ENCODE peak calls at places on chromosome 15, in eight cellular contexts. D is NCI-H2171 treated with DMSO at 0.1 percent for 48 hours; X is HEK293T; T is stimulated activated CD8-positive, alpha-beta memory T cell treated with anti-CD3 and anti-CD28 coated beads, Interleukin-7, amount 100 ng/mL, for 1 hour; V is endothelial cell; E is activated B cell treated with CpG ODN at 0.5 μM for 24 hours; J is AG08395; O is ACHN. K is an unnamed sample.

GRCh38 chr15:38683382-38684242 is 119.0 kb upstream of the RASGRP1 start:
- DNase-seq in D (peak), X (peak), T (peak), V (peak), E (peak), J (peak), O (peak), K (peak)

GRCh38 chr15:50358805-50359204 is 3.8 kb upstream of the GABPB1 start:
- DNase-seq in D (peak), X (peak), T (no peak), V (peak), E (no peak), J (peak), O (peak), K (peak)

GRCh38 chr15:88938802-88939485 is 25.8 kb upstream of the MFGE8 start:
- DNase-seq in D (no peak), X (no peak), T (no peak), V (no peak), E (no peak), J (no peak), O (no peak), K (no peak)

GRCh38 chr15:72058590-72058989 is 59.4 kb downstream of the MYO9A start:
- DNase-seq in D (no peak), X (no peak), T (no peak), V (no peak), E (no peak), J (peak), O (no peak), K (no peak)

GRCh38 chr15:77414781-77415442 is 5.0 kb downstream of the PEAK1 start:
- DNase-seq in D (no peak), X (no peak), T (no peak), V (no peak), E (no peak), J (no peak), O (no peak), K (no peak)

GRCh38 chr15:41557673-41558399 is 1.2 kb upstream of the TYRO3 start:
- DNase-seq in D (peak), X (peak), T (peak), V (peak), E (peak), J (peak), O (peak), K (peak)

GRCh38 chr15:41512512-41513281 is 930 bp downstream of the LTK start:
- DNase-seq in D (peak), X (no peak), T (no peak), V (peak), E (peak), J (peak), O (no peak), K (no peak)

GRCh38 chr15:71743861-71744382 is 66.4 kb upstream of the NR2E3 start:
- DNase-seq in D (peak), X (peak), T (peak), V (peak), E (no peak), J (peak), O (peak), K (peak)

GRCh38 chr15:47194718-47195117 is 522.6 kb upstream of the SEMA6D start:
- DNase-seq in D (peak), X (peak), T (no peak), V (no peak), E (no peak), J (peak), O (peak), K (peak)

GRCh38 chr15:81056276-81056675 is 55.6 kb downstream of the TLNRD1 start:
- DNase-seq in D (no peak), X (no peak), T (no peak), V (no peak), E (no peak), J (no peak), O (no peak), K (no peak)

GRCh38 chr15:80669599-80670273 is 25.4 kb upstream of the ABHD17C start:
- DNase-seq in D (no peak), X (no peak), T (no peak), V (no peak), E (no peak), J (peak), O (no peak), K (no peak)

GRCh38 chr15:27993996-27994775 is 104.9 kb downstream of the OCA2 start:
- DNase-seq in D (peak), X (no peak), T (no peak), V (no peak), E (no peak), J (no peak), O (no peak), K (no peak)

GRCh38 chr15:40062816-40063562 is 24.0 kb upstream of the SRP14 start:
- DNase-seq in D (no peak), X (no peak), T (no peak), V (no peak), E (no peak), J (no peak), O (no peak), K (no peak)

GRCh38 chr15:96053039-96054021 is 277.2 kb upstream of the NR2F2 start:
- DNase-seq in D (peak), X (peak), T (no peak), V (peak), E (no peak), J (no peak), O (no peak), K (no peak)

GRCh38 chr15:73946795-73947370 is 20.6 kb downstream of the LOXL1 start:
- DNase-seq in D (no peak), X (no peak), T (no peak), V (no peak), E (no peak), J (no peak), O (no peak), K (no peak)

GRCh38 chr15:61195116-61196002 is 33.7 kb downstream of the RORA start:
- DNase-seq in D (peak), X (peak), T (no peak), V (peak), E (no peak), J (peak), O (peak), K (peak)

GRCh38 chr15:53000412-53000811 is 210.3 kb upstream of the ONECUT1 start:
- DNase-seq in D (no peak), X (no peak), T (no peak), V (no peak), E (no peak), J (no peak), O (no peak), K (no peak)

GRCh38 chr15:63157891-63158431 is 684 bp upstream of the RPS27L start:
- DNase-seq in D (peak), X (peak), T (no peak), V (peak), E (no peak), J (peak), O (peak), K (peak)

GRCh38 chr15:89998141-89998661 is 2.9 kb upstream of the ZNF710 start:
- DNase-seq in D (peak), X (no peak), T (no peak), V (no peak), E (no peak), J (peak), O (peak), K (no peak)

GRCh38 chr15:93017521-93017920 is 71.5 kb downstream of the RGMA start:
- DNase-seq in D (no peak), X (no peak), T (no peak), V (no peak), E (no peak), J (no peak), O (no peak), K (no peak)

GRCh38 chr15:47384316-47384715 is 333.0 kb upstream of the SEMA6D start:
- DNase-seq in D (peak), X (no peak), T (no peak), V (peak), E (no peak), J (peak), O (peak), K (peak)

GRCh38 chr15:77039817-77040216 is 31.1 kb downstream of the TSPAN3 start:
- DNase-seq in D (no peak), X (no peak), T (no peak), V (no peak), E (no peak), J (no peak), O (no peak), K (no peak)

GRCh38 chr15:55917881-55918296 is 75.5 kb downstream of the NEDD4 start:
- DNase-seq in D (peak), X (peak), T (no peak), V (no peak), E (no peak), J (peak), O (peak), K (peak)

GRCh38 chr15:59345326-59345725 is 27.3 kb downstream of the MYO1E start:
- DNase-seq in D (no peak), X (no peak), T (no peak), V (no peak), E (no peak), J (no peak), O (no peak), K (no peak)

GRCh38 chr15:58070801-58071418 is 5.4 kb upstream of the ALDH1A2 start:
- DNase-seq in D (peak), X (peak), T (no peak), V (peak), E (no peak), J (peak), O (peak), K (peak)

GRCh38 chr15:74835312-74835823 is 7.6 kb downstream of the ULK3 start:
- DNase-seq in D (peak), X (peak), T (no peak), V (peak), E (peak), J (peak), O (peak), K (peak)

GRCh38 chr15:56839641-56840040 is 78.8 kb upstream of the TCF12 start:
- DNase-seq in D (no peak), X (no peak), T (no peak), V (no peak), E (no peak), J (no peak), O (no peak), K (peak)

K was measured in SK-MEL-5.